ENCODE peak calls at places on chromosome 14, in six cellular contexts. Y is effector memory CD4-positive, alpha-beta T cell; K is WERI-Rb-1; O is psoas muscle; Z is mammary epithelial cell; E is PC-3. U is an unnamed sample. For H3K27me3 and H3K36me3, the result is how much of the 10 kb centered on the place peaks cover.

GRCh38 chr14:95274283-95274682 is 45.4 kb downstream of the CLMN start:
- DNase-seq in O (no peak), E (no peak), K (no peak), Z (no peak), Y (no peak), U (no peak)

GRCh38 chr14:94342334-94342934 is 19.3 kb upstream of the SERPINA6 start:
- DNase-seq in E (peak), O (peak), Y (no peak), K (no peak), Z (peak), U (no peak)

GRCh38 chr14:91257328-91258020 is 13.0 kb upstream of the GPR68 start:
- DNase-seq in E (no peak), K (peak), Y (no peak), Z (no peak), O (peak), U (no peak)

GRCh38 chr14:94921870-94922585 is 152.1 kb upstream of the GSC start:
- DNase-seq in E (no peak), Y (no peak), K (no peak), O (no peak), Z (no peak), U (no peak)

GRCh38 chr14:61940669-61941420 is 178.6 kb downstream of the SNAPC1 start:
- DNase-seq in O (no peak), E (no peak), K (no peak), Z (no peak), Y (no peak), U (peak)

GRCh38 chr14:38409081-38409705 is 153.3 kb upstream of the CLEC14A start:
- DNase-seq in Y (no peak), K (no peak), E (no peak), O (no peak), Z (no peak), U (no peak)

GRCh38 chr14:22882529-22883190 is 362 bp upstream of the REM2 start:
- DNase-seq in O (no peak), Y (peak), K (peak), E (peak), Z (peak), U (peak)

GRCh38 chr14:99378782-99379214 is 101.9 kb downstream of the SETD3 start:
- DNase-seq in Y (no peak), Z (peak), O (no peak), E (peak), K (no peak), U (no peak)

GRCh38 chr14:96212896-96213295 is 8.3 kb downstream of the BDKRB2 start:
- DNase-seq in O (no peak), K (no peak), Z (no peak), E (no peak), Y (no peak), U (no peak)

GRCh38 chr14:27015046-27015445 is 417.2 kb upstream of the NOVA1 start:
- DNase-seq in E (no peak), K (no peak), O (no peak), Z (no peak), Y (no peak), U (no peak)

GRCh38 chr14:80390911-80391310 is 179.6 kb upstream of the DIO2 start:
- DNase-seq in K (no peak), E (peak), Y (no peak), Z (peak), O (no peak), U (peak)

GRCh38 chr14:90062852-90063539 is 1.2 kb downstream of the KCNK13 start:
- DNase-seq in E (no peak), Y (no peak), K (no peak), Z (no peak), O (no peak), U (peak)

GRCh38 chr14:104726600-104727451 is 2.8 kb downstream of the ADSS1 start:
- DNase-seq in Y (no peak), E (no peak), Z (no peak), K (no peak), O (no peak), U (no peak)

GRCh38 chr14:41604793-41605534 is 1.7 kb upstream of the LRFN5 start:
- DNase-seq in Z (no peak), E (no peak), K (peak), O (peak), Y (no peak), U (peak)
- H3K27me3 ChIP-seq in Z (under half), E (half or more), K (half or more), O (half or more), Y (under half), U (under half)

DNA sequence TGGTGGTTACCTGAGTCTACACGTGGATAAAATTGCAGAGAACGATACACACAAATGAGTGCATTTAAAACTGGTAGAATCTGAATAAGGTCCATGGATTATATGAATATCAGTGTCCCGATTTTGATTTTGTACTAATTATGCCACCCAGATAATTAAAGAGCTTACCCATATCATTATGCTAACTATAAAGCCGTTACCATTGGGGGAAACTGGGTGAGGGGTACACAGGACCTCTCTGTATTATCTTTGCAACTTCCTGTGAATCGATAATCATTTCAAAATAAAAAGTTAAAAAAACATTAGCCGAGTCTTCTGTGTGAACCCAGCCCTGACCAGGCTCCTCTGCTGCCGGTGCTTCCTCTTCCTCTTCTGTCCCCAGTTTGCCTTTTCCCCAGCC is 107.1 kb downstream of the SMOC1 start:
- DNase-seq in Z (no peak), E (no peak), O (no peak), K (no peak), Y (no peak), U (no peak)
- H3K4me3 ChIP-seq in Z (no peak), E (no peak), O (no peak), K (no peak), Y (no peak), U (no peak)

DNA sequence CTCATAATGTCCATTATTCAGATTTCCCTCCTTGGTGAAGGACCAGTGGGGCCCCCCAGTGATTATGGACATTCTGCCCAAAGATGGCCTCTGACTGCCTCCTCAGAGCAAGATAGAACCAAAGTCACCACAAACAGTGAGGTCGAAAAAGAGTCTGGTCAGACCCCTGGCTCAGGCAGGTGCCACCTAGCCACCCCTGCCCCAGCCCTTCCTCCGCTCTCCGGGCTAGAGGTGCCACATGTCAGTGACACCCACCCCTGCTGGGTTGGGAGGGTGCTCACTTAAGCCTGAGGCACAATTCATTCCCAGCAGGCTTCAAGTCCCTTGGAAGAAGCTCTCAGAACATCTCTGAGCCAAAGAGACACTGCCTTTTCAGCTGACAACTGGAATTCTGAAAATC is 50.2 kb downstream of the ISCA2 start:
- DNase-seq in O (no peak), Z (no peak), K (no peak), Y (no peak), E (no peak), U (no peak)
- H3K36me3 ChIP-seq in O (under half), Z (under half), K (under half), Y (under half), E (under half), U (under half)

GRCh38 chr14:74419086-74419485 is 6.9 kb downstream of the SYNDIG1L start:
- DNase-seq in Z (no peak), O (no peak), K (no peak), E (no peak), Y (no peak), U (no peak)

GRCh38 chr14:74418031-74418430 is 8.0 kb downstream of the SYNDIG1L start:
- DNase-seq in E (no peak), O (no peak), Z (no peak), Y (no peak), K (no peak), U (no peak)

GRCh38 chr14:74417201-74417600 is 8.8 kb downstream of the SYNDIG1L start:
- DNase-seq in E (no peak), Y (no peak), O (no peak), K (no peak), Z (no peak), U (no peak)

GRCh38 chr14:74414793-74415437 is 11.1 kb downstream of the SYNDIG1L start:
- DNase-seq in K (peak), E (no peak), Y (no peak), O (no peak), Z (no peak), U (peak)

DNA sequence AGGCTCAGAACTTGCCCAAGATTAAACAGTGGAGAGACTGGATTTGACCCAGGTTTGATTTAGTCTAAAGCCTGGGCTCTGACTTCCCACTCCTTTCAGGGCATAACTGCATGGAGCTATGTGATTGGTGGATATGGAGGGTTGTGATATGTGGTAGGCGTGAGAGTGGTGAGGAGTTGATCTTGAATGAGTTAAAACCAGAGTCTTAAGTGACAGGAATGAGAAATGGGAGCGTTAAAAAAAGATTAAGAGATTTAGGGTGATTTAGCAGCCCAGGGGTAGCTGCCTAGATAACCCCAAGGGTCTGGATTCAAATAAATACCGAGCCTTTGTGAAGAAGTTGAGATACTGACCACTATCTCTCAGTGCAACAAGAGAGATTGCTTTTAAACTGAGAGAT is 8.4 kb downstream of the SYNDIG1L start:
- DNase-seq in K (peak), O (no peak), E (no peak), Y (no peak), Z (no peak), U (no peak)
- H3K27me3 ChIP-seq in K (under half), O (under half), E (half or more), Y (under half), Z (under half), U (under half)

GRCh38 chr14:51490205-51490604 is 161.5 kb upstream of the FRMD6 start:
- DNase-seq in Z (peak), O (no peak), K (no peak), Y (no peak), E (peak), U (no peak)
- H3K4me3 ChIP-seq in Z (peak), O (no peak), K (no peak), Y (no peak), E (no peak), U (no peak)

DNA sequence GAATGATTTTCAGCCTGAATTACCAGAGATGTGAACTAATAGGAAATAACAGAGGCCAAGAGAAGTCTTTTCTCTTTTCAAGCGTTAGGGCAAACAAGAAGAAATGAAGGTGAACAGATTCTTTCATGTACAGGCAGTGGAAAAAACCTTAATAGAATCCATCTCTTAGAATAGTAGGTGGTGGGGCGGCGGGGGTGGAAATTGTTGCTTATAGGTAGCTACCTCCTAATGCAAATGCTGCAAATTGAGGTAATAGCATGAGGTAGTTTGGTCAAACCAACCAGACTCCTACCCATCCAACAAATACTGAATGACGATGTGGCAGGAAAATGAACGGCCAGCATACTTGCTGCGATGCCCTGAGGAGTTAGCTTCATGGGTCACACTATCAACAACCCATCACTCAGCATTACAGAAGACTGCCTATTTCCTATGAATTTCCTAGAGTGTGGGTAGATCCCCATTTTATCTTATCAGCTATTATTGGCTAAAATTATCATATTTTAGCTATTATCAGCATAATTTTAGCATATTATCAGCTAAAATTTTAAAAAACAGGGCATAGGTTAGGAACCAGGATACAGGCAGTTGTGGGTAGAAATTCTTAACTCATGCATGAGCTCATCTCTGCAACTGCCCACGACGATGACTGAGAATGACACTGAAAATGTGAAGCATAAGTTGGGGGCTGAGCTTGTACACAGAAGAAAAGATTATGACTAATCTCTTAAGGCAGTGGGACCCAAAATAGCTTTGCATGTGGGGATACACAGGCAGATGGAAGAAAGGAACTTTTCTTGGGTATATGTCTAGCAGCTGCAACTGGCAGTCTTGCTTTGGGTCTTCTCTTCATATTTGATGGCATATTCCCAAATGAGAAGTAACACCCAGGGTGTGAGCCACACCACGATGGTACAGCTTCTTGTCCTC is 68.7 kb downstream of the NIN start:
- DNase-seq in Y (no peak), K (no peak), O (no peak), Z (no peak), E (peak), U (no peak)
- H3K36me3 ChIP-seq in Y (half or more), K (half or more), O (half or more), Z (under half), E (under half), U (under half)